ENCODE peak calls at places on chromosomes 12 and 14, in seven cellular contexts. One of them, this sample, is unnamed.

GRCh38 chr14:38578278-38578681 is 322.4 kb upstream of the CLEC14A start:
- DNase-seq in pancreas: no peak
- DNase-seq in adrenal gland: no peak
- DNase-seq in CD8-positive, alpha-beta memory T cell: no peak
- DNase-seq in dorsolateral prefrontal cortex: no peak
- DNase-seq in aorta: no peak
- DNase-seq in brain microvascular endothelial cell: peak
- DNase-seq in this sample: no peak

GRCh38 chr12:109169262-109169661 is 52.9 kb downstream of the ACACB start:
- DNase-seq in aorta: peak
- DNase-seq in CD8-positive, alpha-beta memory T cell: no peak
- DNase-seq in adrenal gland: no peak
- DNase-seq in brain microvascular endothelial cell: no peak
- DNase-seq in pancreas: no peak
- DNase-seq in dorsolateral prefrontal cortex: no peak
- DNase-seq in this sample: no peak

GRCh38 chr12:1907652-1908611 is 10.5 kb downstream of the CACNA2D4 start:
- DNase-seq in brain microvascular endothelial cell: no peak
- DNase-seq in aorta: peak
- DNase-seq in dorsolateral prefrontal cortex: no peak
- DNase-seq in adrenal gland: no peak
- DNase-seq in pancreas: peak
- DNase-seq in CD8-positive, alpha-beta memory T cell: no peak
- DNase-seq in this sample: no peak

GRCh38 chr12:108720757-108721514 is 10.4 kb downstream of the CORO1C start:
- DNase-seq in brain microvascular endothelial cell: peak
- DNase-seq in CD8-positive, alpha-beta memory T cell: no peak
- DNase-seq in aorta: no peak
- DNase-seq in adrenal gland: no peak
- DNase-seq in dorsolateral prefrontal cortex: no peak
- DNase-seq in pancreas: no peak
- DNase-seq in this sample: no peak

GRCh38 chr14:104149617-104150141 is 11.3 kb downstream of the KIF26A start:
- DNase-seq in pancreas: peak
- DNase-seq in adrenal gland: peak
- DNase-seq in CD8-positive, alpha-beta memory T cell: no peak
- DNase-seq in brain microvascular endothelial cell: no peak
- DNase-seq in dorsolateral prefrontal cortex: no peak
- DNase-seq in aorta: no peak
- DNase-seq in this sample: no peak

GRCh38 chr12:44459569-44459968 is 416.5 kb downstream of the NELL2 start:
- DNase-seq in aorta: no peak
- DNase-seq in dorsolateral prefrontal cortex: peak
- DNase-seq in adrenal gland: no peak
- DNase-seq in brain microvascular endothelial cell: no peak
- DNase-seq in CD8-positive, alpha-beta memory T cell: no peak
- DNase-seq in pancreas: no peak
- DNase-seq in this sample: no peak

GRCh38 chr12:46786774-46787173 is 39.0 kb downstream of the SLC38A4 start:
- DNase-seq in brain microvascular endothelial cell: peak
- DNase-seq in adrenal gland: no peak
- DNase-seq in pancreas: no peak
- DNase-seq in aorta: no peak
- DNase-seq in CD8-positive, alpha-beta memory T cell: no peak
- DNase-seq in dorsolateral prefrontal cortex: no peak
- DNase-seq in this sample: no peak

GRCh38 chr14:88195676-88196075 is 127.4 kb downstream of the KCNK10 start:
- DNase-seq in dorsolateral prefrontal cortex: peak
- DNase-seq in pancreas: no peak
- DNase-seq in aorta: no peak
- DNase-seq in brain microvascular endothelial cell: no peak
- DNase-seq in CD8-positive, alpha-beta memory T cell: no peak
- DNase-seq in adrenal gland: no peak
- DNase-seq in this sample: peak

GRCh38 chr12:103751171-103751570 is 89.9 kb downstream of the NT5DC3 start:
- DNase-seq in adrenal gland: no peak
- DNase-seq in pancreas: no peak
- DNase-seq in aorta: no peak
- DNase-seq in CD8-positive, alpha-beta memory T cell: no peak
- DNase-seq in brain microvascular endothelial cell: no peak
- DNase-seq in dorsolateral prefrontal cortex: no peak
- DNase-seq in this sample: no peak

GRCh38 chr14:52733824-52734223 is 3.9 kb downstream of the STYX start:
- DNase-seq in dorsolateral prefrontal cortex: no peak
- DNase-seq in CD8-positive, alpha-beta memory T cell: no peak
- DNase-seq in pancreas: no peak
- DNase-seq in aorta: no peak
- DNase-seq in brain microvascular endothelial cell: no peak
- DNase-seq in adrenal gland: no peak
- DNase-seq in this sample: no peak

GRCh38 chr14:70642313-70643235 is 858 bp downstream of the TTC9 start:
- DNase-seq in adrenal gland: no peak
- DNase-seq in dorsolateral prefrontal cortex: peak
- DNase-seq in aorta: peak
- DNase-seq in CD8-positive, alpha-beta memory T cell: peak
- DNase-seq in pancreas: no peak
- DNase-seq in brain microvascular endothelial cell: no peak
- DNase-seq in this sample: no peak

GRCh38 chr12:62730649-62731377 is 204.1 kb downstream of the PPM1H start:
- DNase-seq in adrenal gland: no peak
- DNase-seq in CD8-positive, alpha-beta memory T cell: no peak
- DNase-seq in pancreas: no peak
- DNase-seq in brain microvascular endothelial cell: peak
- DNase-seq in dorsolateral prefrontal cortex: no peak
- DNase-seq in aorta: no peak
- DNase-seq in this sample: no peak

GRCh38 chr12:38390968-38391367 is 74.4 kb downstream of the ALG10B start:
- DNase-seq in pancreas: no peak
- DNase-seq in brain microvascular endothelial cell: no peak
- DNase-seq in CD8-positive, alpha-beta memory T cell: no peak
- DNase-seq in aorta: no peak
- DNase-seq in dorsolateral prefrontal cortex: no peak
- DNase-seq in adrenal gland: no peak
- DNase-seq in this sample: no peak

GRCh38 chr14:104246401-104247335 is 108.3 kb downstream of the KIF26A start:
- DNase-seq in pancreas: no peak
- DNase-seq in CD8-positive, alpha-beta memory T cell: no peak
- DNase-seq in aorta: no peak
- DNase-seq in brain microvascular endothelial cell: no peak
- DNase-seq in adrenal gland: peak
- DNase-seq in dorsolateral prefrontal cortex: no peak
- DNase-seq in this sample: no peak

GRCh38 chr14:66495214-66496098 is 9.3 kb downstream of the CCDC196 start:
- DNase-seq in aorta: no peak
- DNase-seq in CD8-positive, alpha-beta memory T cell: peak
- DNase-seq in adrenal gland: peak
- DNase-seq in brain microvascular endothelial cell: peak
- DNase-seq in dorsolateral prefrontal cortex: peak
- DNase-seq in pancreas: peak
- DNase-seq in this sample: no peak

GRCh38 chr12:28027947-28028724 is 55.6 kb upstream of the PTHLH start:
- DNase-seq in brain microvascular endothelial cell: no peak
- DNase-seq in dorsolateral prefrontal cortex: no peak
- DNase-seq in adrenal gland: no peak
- DNase-seq in CD8-positive, alpha-beta memory T cell: no peak
- DNase-seq in aorta: no peak
- DNase-seq in pancreas: no peak
- DNase-seq in this sample: no peak

GRCh38 chr12:19643635-19644034 is 204.3 kb downstream of the AEBP2 start:
- DNase-seq in CD8-positive, alpha-beta memory T cell: no peak
- DNase-seq in brain microvascular endothelial cell: peak
- DNase-seq in adrenal gland: peak
- DNase-seq in pancreas: no peak
- DNase-seq in dorsolateral prefrontal cortex: no peak
- DNase-seq in aorta: no peak
- DNase-seq in this sample: no peak

GRCh38 chr14:56219666-56220413 is 101.6 kb downstream of the PELI2 start:
- DNase-seq in brain microvascular endothelial cell: no peak
- DNase-seq in CD8-positive, alpha-beta memory T cell: no peak
- DNase-seq in pancreas: peak
- DNase-seq in aorta: no peak
- DNase-seq in adrenal gland: no peak
- DNase-seq in dorsolateral prefrontal cortex: peak
- DNase-seq in this sample: no peak

GRCh38 chr12:92237262-92237661 is 91.6 kb upstream of the BTG1 start:
- DNase-seq in adrenal gland: no peak
- DNase-seq in pancreas: no peak
- DNase-seq in CD8-positive, alpha-beta memory T cell: no peak
- DNase-seq in aorta: no peak
- DNase-seq in dorsolateral prefrontal cortex: no peak
- DNase-seq in brain microvascular endothelial cell: no peak
- DNase-seq in this sample: no peak

GRCh38 chr12:58419905-58420304 is 478.5 kb downstream of the ATP23 start:
- DNase-seq in pancreas: no peak
- DNase-seq in brain microvascular endothelial cell: no peak
- DNase-seq in CD8-positive, alpha-beta memory T cell: no peak
- DNase-seq in aorta: no peak
- DNase-seq in adrenal gland: no peak
- DNase-seq in dorsolateral prefrontal cortex: no peak
- DNase-seq in this sample: no peak

GRCh38 chr12:123237646-123238329 is 4.6 kb downstream of the MTRFR start:
- DNase-seq in brain microvascular endothelial cell: peak
- DNase-seq in dorsolateral prefrontal cortex: peak
- DNase-seq in CD8-positive, alpha-beta memory T cell: peak
- DNase-seq in aorta: peak
- DNase-seq in adrenal gland: peak
- DNase-seq in pancreas: peak
- DNase-seq in this sample: no peak

GRCh38 chr12:120060196-120060595 is 56.4 kb downstream of the RAB35 start:
- DNase-seq in brain microvascular endothelial cell: no peak
- DNase-seq in dorsolateral prefrontal cortex: no peak
- DNase-seq in aorta: no peak
- DNase-seq in adrenal gland: no peak
- DNase-seq in CD8-positive, alpha-beta memory T cell: no peak
- DNase-seq in pancreas: no peak
- DNase-seq in this sample: no peak
- H3K27ac ChIP-seq in brain microvascular endothelial cell: no peak
- H3K27ac ChIP-seq in dorsolateral prefrontal cortex: no peak
- H3K27ac ChIP-seq in aorta: no peak
- H3K27ac ChIP-seq in adrenal gland: no peak
- H3K27ac ChIP-seq in CD8-positive, alpha-beta memory T cell: no peak
- H3K27ac ChIP-seq in pancreas: no peak
- H3K27ac ChIP-seq in this sample: no peak

GRCh38 chr12:121932176-121932536 is 13.8 kb downstream of the CFAP251 start:
- DNase-seq in CD8-positive, alpha-beta memory T cell: no peak
- DNase-seq in aorta: no peak
- DNase-seq in brain microvascular endothelial cell: no peak
- DNase-seq in adrenal gland: no peak
- DNase-seq in pancreas: no peak
- DNase-seq in dorsolateral prefrontal cortex: no peak
- DNase-seq in this sample: no peak

GRCh38 chr12:121930862-121931261 is 12.5 kb downstream of the CFAP251 start:
- DNase-seq in aorta: no peak
- DNase-seq in CD8-positive, alpha-beta memory T cell: no peak
- DNase-seq in pancreas: no peak
- DNase-seq in brain microvascular endothelial cell: no peak
- DNase-seq in adrenal gland: no peak
- DNase-seq in dorsolateral prefrontal cortex: no peak
- DNase-seq in this sample: no peak

GRCh38 chr12:121932914-121933521 is 14.6 kb downstream of the CFAP251 start:
- DNase-seq in adrenal gland: no peak
- DNase-seq in CD8-positive, alpha-beta memory T cell: no peak
- DNase-seq in dorsolateral prefrontal cortex: no peak
- DNase-seq in aorta: no peak
- DNase-seq in brain microvascular endothelial cell: no peak
- DNase-seq in pancreas: no peak
- DNase-seq in this sample: no peak

GRCh38 chr12:121934318-121934682 is 15.9 kb downstream of the CFAP251 start:
- DNase-seq in aorta: no peak
- DNase-seq in dorsolateral prefrontal cortex: no peak
- DNase-seq in brain microvascular endothelial cell: no peak
- DNase-seq in adrenal gland: no peak
- DNase-seq in pancreas: no peak
- DNase-seq in CD8-positive, alpha-beta memory T cell: no peak
- DNase-seq in this sample: no peak

GRCh38 chr12:121933522-121934317 is 15.3 kb downstream of the CFAP251 start:
- DNase-seq in aorta: no peak
- DNase-seq in CD8-positive, alpha-beta memory T cell: no peak
- DNase-seq in dorsolateral prefrontal cortex: no peak
- DNase-seq in pancreas: no peak
- DNase-seq in brain microvascular endothelial cell: peak
- DNase-seq in adrenal gland: peak
- DNase-seq in this sample: no peak
- H3K27ac ChIP-seq in aorta: no peak
- H3K27ac ChIP-seq in CD8-positive, alpha-beta memory T cell: peak
- H3K27ac ChIP-seq in dorsolateral prefrontal cortex: no peak
- H3K27ac ChIP-seq in pancreas: no peak
- H3K27ac ChIP-seq in brain microvascular endothelial cell: no peak
- H3K27ac ChIP-seq in adrenal gland: no peak
- H3K27ac ChIP-seq in this sample: no peak

GRCh38 chr14:96053600-96054381 is 14.6 kb downstream of the C14orf132 start:
- DNase-seq in CD8-positive, alpha-beta memory T cell: no peak
- DNase-seq in dorsolateral prefrontal cortex: peak
- DNase-seq in brain microvascular endothelial cell: peak
- DNase-seq in aorta: peak
- DNase-seq in pancreas: peak
- DNase-seq in adrenal gland: no peak
- DNase-seq in this sample: no peak
- H3K27ac ChIP-seq in CD8-positive, alpha-beta memory T cell: no peak
- H3K27ac ChIP-seq in dorsolateral prefrontal cortex: peak
- H3K27ac ChIP-seq in brain microvascular endothelial cell: peak
- H3K27ac ChIP-seq in aorta: peak
- H3K27ac ChIP-seq in pancreas: no peak
- H3K27ac ChIP-seq in adrenal gland: peak
- H3K27ac ChIP-seq in this sample: peak

GRCh38 chr14:103028161-103028767 is 29.1 kb downstream of the CDC42BPB start:
- DNase-seq in CD8-positive, alpha-beta memory T cell: no peak
- DNase-seq in aorta: peak
- DNase-seq in brain microvascular endothelial cell: no peak
- DNase-seq in pancreas: no peak
- DNase-seq in dorsolateral prefrontal cortex: no peak
- DNase-seq in adrenal gland: no peak
- DNase-seq in this sample: no peak

GRCh38 chr14:103029936-103030335 is 27.4 kb downstream of the CDC42BPB start:
- DNase-seq in adrenal gland: no peak
- DNase-seq in aorta: peak
- DNase-seq in brain microvascular endothelial cell: no peak
- DNase-seq in pancreas: no peak
- DNase-seq in CD8-positive, alpha-beta memory T cell: no peak
- DNase-seq in dorsolateral prefrontal cortex: no peak
- DNase-seq in this sample: no peak

GRCh38 chr14:103026988-103027387 is 30.4 kb downstream of the CDC42BPB start:
- DNase-seq in CD8-positive, alpha-beta memory T cell: no peak
- DNase-seq in adrenal gland: no peak
- DNase-seq in dorsolateral prefrontal cortex: no peak
- DNase-seq in brain microvascular endothelial cell: no peak
- DNase-seq in aorta: no peak
- DNase-seq in pancreas: no peak
- DNase-seq in this sample: no peak

GRCh38 chr14:103027451-103027850 is 29.9 kb downstream of the CDC42BPB start:
- DNase-seq in CD8-positive, alpha-beta memory T cell: no peak
- DNase-seq in pancreas: no peak
- DNase-seq in aorta: no peak
- DNase-seq in dorsolateral prefrontal cortex: no peak
- DNase-seq in adrenal gland: no peak
- DNase-seq in brain microvascular endothelial cell: no peak
- DNase-seq in this sample: no peak

DNA sequence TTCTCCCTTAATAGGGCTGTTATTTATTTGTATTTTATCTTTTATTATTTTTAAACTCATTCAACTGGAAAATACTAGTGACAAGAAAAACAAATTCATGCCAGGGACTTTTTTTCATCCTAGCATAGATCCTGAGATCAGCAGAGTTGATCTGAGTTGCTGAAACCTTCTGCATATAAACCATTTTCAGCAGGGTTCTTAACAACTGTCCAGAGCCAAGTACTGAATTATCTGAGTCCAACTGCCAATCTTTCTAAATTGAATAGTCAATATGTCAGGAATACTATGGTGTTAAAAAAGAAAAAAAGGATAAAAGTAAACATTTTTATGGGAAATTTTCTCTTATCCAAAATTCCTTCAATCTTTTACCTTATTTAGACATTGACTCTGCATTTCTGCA is 28.6 kb downstream of the CDC42BPB start:
- DNase-seq in dorsolateral prefrontal cortex: no peak
- DNase-seq in pancreas: no peak
- DNase-seq in CD8-positive, alpha-beta memory T cell: no peak
- DNase-seq in aorta: no peak
- DNase-seq in brain microvascular endothelial cell: no peak
- DNase-seq in adrenal gland: no peak
- DNase-seq in this sample: no peak
- H3K27ac ChIP-seq in dorsolateral prefrontal cortex: peak
- H3K27ac ChIP-seq in pancreas: no peak
- H3K27ac ChIP-seq in CD8-positive, alpha-beta memory T cell: no peak
- H3K27ac ChIP-seq in aorta: peak
- H3K27ac ChIP-seq in brain microvascular endothelial cell: no peak
- H3K27ac ChIP-seq in adrenal gland: no peak
- H3K27ac ChIP-seq in this sample: peak

This sample was measured in substantia nigra.